ENCODE peak calls at places on chromosomes 11 and 22, in ten cellular contexts. T, L, N, C, E, K, Z, Y, S and W are unnamed samples.

GRCh38 chr22:42434283-42434682 is 2.1 kb upstream of the NFAM1 start:
- DNase-seq in T (no peak), S (no peak), E (no peak), L (peak; percentile 53), C (peak; percentile 71), Z (no peak), K (peak; percentile 46), Y (no peak), N (no peak), W (no peak)

GRCh38 chr22:22086501-22087158 is 104.0 kb upstream of the TOP3B start:
- DNase-seq in N (no peak), C (no peak), E (no peak), K (no peak), L (no peak), S (no peak), T (no peak), Z (no peak), Y (no peak), W (no peak)

GRCh38 chr11:34263462-34264186 is 94.2 kb downstream of the ABTB2 start:
- DNase-seq in C (no peak), K (no peak), Y (peak; percentile 89), N (peak; percentile 56), T (peak; percentile 26), Z (no peak), S (peak; percentile 46), L (no peak), E (no peak), W (peak; percentile 94)

GRCh38 chr11:66454253-66454652 is 12.5 kb upstream of the PELI3 start:
- DNase-seq in Y (no peak), T (no peak), Z (no peak), K (no peak), S (no peak), L (no peak), E (no peak), C (no peak), N (no peak), W (no peak)

GRCh38 chr11:64415286-64415685 is 56.3 kb downstream of the RPS6KA4 start:
- DNase-seq in S (no peak), L (no peak), C (no peak), K (no peak), T (no peak), Z (no peak), E (no peak), N (no peak), Y (no peak), W (no peak)

GRCh38 chr11:13778345-13778744 is 109.9 kb downstream of the FAR1 start:
- DNase-seq in Y (no peak), S (no peak), L (no peak), K (no peak), T (no peak), C (no peak), N (no peak), E (no peak), Z (no peak), W (no peak)

GRCh38 chr11:121300313-121300971 is 7.9 kb downstream of the SC5D start:
- DNase-seq in T (no peak), K (no peak), C (no peak), N (no peak), Z (no peak), E (no peak), Y (no peak), L (no peak), S (no peak), W (no peak)

GRCh38 chr11:32464078-32464477 is 28.7 kb upstream of the WT1 start:
- DNase-seq in S (no peak), C (no peak), K (no peak), Y (no peak), L (peak; percentile 64), E (no peak), T (no peak), Z (no peak), N (no peak), W (no peak)

GRCh38 chr11:120630100-120630499 is 118.6 kb downstream of the GRIK4 start:
- DNase-seq in S (no peak), E (no peak), Y (no peak), C (no peak), L (no peak), N (no peak), K (no peak), T (no peak), Z (no peak), W (no peak)

GRCh38 chr22:24847490-24847889 is 41.5 kb downstream of the SGSM1 start:
- DNase-seq in Y (no peak), Z (no peak), S (no peak), T (no peak), C (no peak), L (no peak), N (no peak), E (no peak), K (no peak), W (no peak)

GRCh38 chr11:69509381-69509780 is 27.9 kb downstream of the LINC01488 start:
- DNase-seq in T (no peak), K (no peak), Y (no peak), E (no peak), S (no peak), C (no peak), N (no peak), L (no peak), Z (no peak), W (no peak)

GRCh38 chr11:67268036-67268683 is 1.9 kb downstream of the GRK2 start:
- DNase-seq in Z (no peak), C (no peak), E (peak; percentile 50), S (no peak), N (no peak), Y (no peak), T (no peak), L (no peak), K (peak; percentile 99), W (no peak)

GRCh38 chr11:84793318-84793717 is 833.8 kb downstream of the DLG2 start:
- DNase-seq in N (no peak), C (no peak), T (no peak), K (no peak), Z (no peak), L (no peak), E (no peak), S (no peak), Y (no peak), W (no peak)

GRCh38 chr11:133228406-133229330 is 303.6 kb downstream of the OPCML start:
- DNase-seq in L (no peak), N (no peak), E (no peak), Y (no peak), Z (no peak), C (no peak), K (no peak), S (no peak), T (no peak), W (peak; percentile 24)

GRCh38 chr11:69080361-69080973 is 31.7 kb downstream of the TPCN2 start:
- DNase-seq in N (no peak), T (no peak), K (no peak), Y (peak; percentile 29), C (no peak), S (no peak), Z (no peak), L (no peak), E (no peak), W (no peak)

GRCh38 chr11:61025819-61026120 is 54.3 kb downstream of the CD6 start:
- DNase-seq in N (no peak), Y (no peak), C (no peak), T (no peak), E (no peak), L (no peak), Z (no peak), S (no peak), K (no peak), W (no peak)

GRCh38 chr22:38948181-38948940 is 9.0 kb upstream of the APOBEC3A start:
- DNase-seq in E (no peak), Z (no peak), K (no peak), Y (no peak), N (no peak), C (no peak), L (no peak), T (no peak), S (no peak), W (no peak)

GRCh38 chr11:131867457-131868257 is 497.2 kb downstream of the NTM start:
- DNase-seq in T (peak; percentile 81), Z (peak; percentile 74), S (peak; percentile 72), L (peak; percentile 91), N (peak; percentile 76), C (no peak), K (peak; percentile 3), E (no peak), Y (peak; percentile 57), W (peak; percentile 32)

GRCh38 chr11:73949912-73950311 is 914 bp upstream of the DNAJB13 start:
- DNase-seq in Y (no peak), K (no peak), N (no peak), T (no peak), L (no peak), C (no peak), E (no peak), S (no peak), Z (no peak), W (no peak)

GRCh38 chr11:8870461-8871282 is 40.3 kb upstream of the AKIP1 start:
- DNase-seq in C (no peak), L (peak; percentile 72), E (no peak), N (peak; percentile 48), S (peak; percentile 81), Y (peak; percentile 60), Z (no peak), T (peak; percentile 29), K (peak; percentile 5), W (peak; percentile 68)

GRCh38 chr22:37065149-37065548 is 13.6 kb downstream of the KCTD17 start:
- DNase-seq in K (no peak), L (no peak), N (no peak), E (no peak), C (no peak), S (no peak), Z (no peak), T (no peak), Y (no peak), W (no peak)

GRCh38 chr11:117992620-117993019 is 6.4 kb downstream of the IL10RA start:
- DNase-seq in K (no peak), Y (no peak), Z (no peak), C (no peak), L (no peak), N (no peak), T (no peak), E (no peak), S (no peak), W (peak; percentile 68)

GRCh38 chr11:62104816-62105610 is 18.8 kb upstream of the INCENP start:
- DNase-seq in S (no peak), N (peak; percentile 74), K (no peak), T (no peak), Y (no peak), L (no peak), E (no peak), Z (peak; percentile 64), C (no peak), W (peak; percentile 34)